ENCODE peak calls at places on chromosome 17, in six cellular contexts. D, C, R, Y, M and O are unnamed samples.

GRCh38 chr17:8019161-8019560 is 16.7 kb downstream of the GUCY2D start:
- DNase-seq in D (no peak), C (peak), R (no peak), Y (peak), M (no peak), O (no peak)

GRCh38 chr17:78000351-78000750 is 41.8 kb downstream of the TNRC6C start:
- DNase-seq in D (no peak), C (no peak), R (no peak), Y (no peak), M (no peak), O (no peak)

GRCh38 chr17:74738051-74738996 is 1.3 kb downstream of the RAB37 start:
- DNase-seq in D (no peak), C (peak), R (peak), Y (no peak), M (peak), O (no peak)

GRCh38 chr17:83079766-83080616 is 582 bp downstream of the METRNL start:
- DNase-seq in D (no peak), C (peak), R (no peak), Y (no peak), M (no peak), O (no peak)

GRCh38 chr17:32289454-32289853 is 23.8 kb downstream of the RHBDL3 start:
- DNase-seq in D (no peak), C (no peak), R (no peak), Y (no peak), M (no peak), O (no peak)

GRCh38 chr17:65062168-65062915 is 5.8 kb upstream of the GNA13 start:
- DNase-seq in D (no peak), C (no peak), R (no peak), Y (no peak), M (no peak), O (no peak)

GRCh38 chr17:75703591-75703990 is 17.7 kb upstream of the ITGB4 start:
- DNase-seq in D (no peak), C (no peak), R (no peak), Y (no peak), M (no peak), O (no peak)

GRCh38 chr17:6599364-6599763 is 41.1 kb downstream of the KIAA0753 start:
- DNase-seq in D (no peak), C (no peak), R (no peak), Y (no peak), M (no peak), O (no peak)

GRCh38 chr17:31807846-31808245 is 51.2 kb downstream of the COPRS start:
- DNase-seq in D (no peak), C (no peak), R (no peak), Y (no peak), M (no peak), O (no peak)

GRCh38 chr17:77475012-77475976 is 334.5 kb downstream of the SEC14L1 start:
- DNase-seq in D (no peak), C (no peak), R (peak), Y (no peak), M (peak), O (no peak)

GRCh38 chr17:82152556-82153294 is 54.7 kb upstream of the FASN start:
- DNase-seq in D (no peak), C (peak), R (no peak), Y (peak), M (no peak), O (no peak)

GRCh38 chr17:30450125-30451027 is 26.8 kb upstream of the GOSR1 start:
- DNase-seq in D (no peak), C (no peak), R (no peak), Y (no peak), M (no peak), O (no peak)